ENCODE peak calls at places on chromosomes 7 and 10, in eight cellular contexts. E is germinal center; C is stimulated activated CD8-positive, alpha-beta memory T cell treated with anti-CD3 and anti-CD28 coated beads, Interleukin-15, amount 100 ng/mL, for 1 hour; H is stimulated activated CD4-positive, alpha-beta T cell treated with anti-CD3 and anti-CD28 coated beads, Interleukin-1b, Interleukin-23, amount 100 ng/mL, for 24 hours; W is SW 1271; M is non-pigmented ciliary epithelial cell; R is caudate nucleus; B is foreskin fibroblast. S is an unnamed sample.

GRCh38 chr7:94391716-94392390 is 2.8 kb upstream of the COL1A2 start:
- DNase-seq in H (no peak), B (peak; percentile 67), C (no peak), E (no peak), R (no peak), M (peak; percentile 76), W (no peak), S (peak; percentile 59)

GRCh38 chr7:36784991-36785940 is 61.0 kb upstream of the AOAH start:
- DNase-seq in W (no peak), R (no peak), C (peak; percentile 36), M (no peak), H (peak; percentile 11), B (no peak), E (peak; percentile 19), S (no peak)

GRCh38 chr10:4109469-4109868 is 324.5 kb upstream of the KLF6 start:
- DNase-seq in E (no peak), H (no peak), M (no peak), B (no peak), C (no peak), W (no peak), R (no peak), S (no peak)

GRCh38 chr10:119305860-119306513 is 98.6 kb downstream of the GRK5 start:
- DNase-seq in W (peak; percentile 72), H (peak; percentile 53), C (peak; percentile 74), B (peak; percentile 88), M (peak; percentile 96), R (no peak), E (peak; percentile 81), S (peak; percentile 70)

GRCh38 chr10:42691361-42692120 is 53.2 kb upstream of the ZNF33B start:
- DNase-seq in H (no peak), C (no peak), W (no peak), E (no peak), R (no peak), M (no peak), B (no peak), S (no peak)

GRCh38 chr10:127418536-127419168 is 130.5 kb upstream of the NPS start:
- DNase-seq in E (no peak), C (no peak), W (no peak), M (no peak), B (no peak), R (no peak), H (no peak), S (no peak)

GRCh38 chr10:30791197-30791611 is 161.7 kb upstream of the LYZL2 start:
- DNase-seq in C (no peak), H (no peak), W (no peak), R (no peak), E (no peak), B (no peak), M (no peak), S (no peak)

GRCh38 chr7:106122713-106123112 is 10.6 kb upstream of the SYPL1 start:
- DNase-seq in B (no peak), R (no peak), W (no peak), M (no peak), C (no peak), E (no peak), H (no peak), S (no peak)

GRCh38 chr7:75984130-75985008 is 10.0 kb downstream of the TMEM120A start:
- DNase-seq in H (no peak), W (no peak), R (no peak), M (no peak), E (no peak), B (no peak), C (no peak), S (no peak)

GRCh38 chr7:45708046-45708950 is 134.1 kb downstream of the ADCY1 start:
- DNase-seq in E (no peak), C (no peak), R (no peak), M (no peak), B (no peak), H (no peak), W (no peak), S (no peak)

GRCh38 chr10:21173433-21173963 is 276.4 kb upstream of the NEBL start:
- DNase-seq in H (no peak), R (no peak), B (no peak), M (no peak), C (no peak), W (no peak), E (no peak), S (no peak)

GRCh38 chr10:89001428-89002072 is 11.0 kb downstream of the FAS start:
- DNase-seq in E (no peak), R (no peak), C (no peak), B (no peak), H (no peak), W (no peak), M (no peak), S (no peak)

GRCh38 chr7:26549281-26549943 is 257.8 kb downstream of the SNX10 start:
- DNase-seq in M (no peak), W (no peak), E (no peak), H (no peak), B (no peak), C (no peak), R (no peak), S (peak; percentile 64)

GRCh38 chr10:127524229-127524628 is 24.9 kb upstream of the NPS start:
- DNase-seq in E (no peak), B (no peak), M (no peak), R (no peak), C (no peak), H (no peak), W (no peak), S (no peak)

GRCh38 chr7:1571261-1571650 is 1.4 kb upstream of the PSMG3 start:
- DNase-seq in B (no peak), E (no peak), R (no peak), W (no peak), H (no peak), C (no peak), M (no peak), S (no peak)

GRCh38 chr7:988426-988911 is 5.5 kb downstream of the CYP2W1 start:
- DNase-seq in W (no peak), C (no peak), H (no peak), B (no peak), M (no peak), E (no peak), R (no peak), S (no peak)

GRCh38 chr10:77165445-77166316 is 471.9 kb downstream of the KCNMA1 start:
- DNase-seq in C (no peak), E (peak; percentile 18), B (peak; percentile 53), H (peak; percentile 3), M (no peak), W (no peak), R (no peak), S (peak; percentile 76)

GRCh38 chr10:91909178-91909677 is at the start of gene FGFBP3:
- DNase-seq in W (peak; percentile 2), C (no peak), E (no peak), R (no peak), B (no peak), M (no peak), H (no peak), S (peak; percentile 88)

GRCh38 chr10:16656886-16657285 is 135.2 kb upstream of the C1QL3 start:
- DNase-seq in R (no peak), C (no peak), E (no peak), W (no peak), H (no peak), M (no peak), B (no peak), S (no peak)

GRCh38 chr10:59055046-59055445 is 121.4 kb upstream of the PHYHIPL start:
- DNase-seq in M (peak; percentile 18), H (no peak), E (no peak), C (no peak), R (no peak), W (no peak), B (peak; percentile 23), S (no peak)

GRCh38 chr7:17939111-17939669 is 1.1 kb downstream of the SNX13 start:
- DNase-seq in W (no peak), B (no peak), M (no peak), R (no peak), H (no peak), E (peak; percentile 24), C (no peak), S (peak; percentile 52)

GRCh38 chr10:54985732-54986131 is 184.7 kb upstream of the PCDH15 start:
- DNase-seq in H (no peak), W (no peak), R (no peak), E (no peak), M (no peak), B (no peak), C (no peak), S (peak; percentile 79)